ENCODE peak calls at places on chromosomes 11 and 22, in four cellular contexts. C is Panc1, M is HepG2, B is K562. X is an unnamed sample.

GRCh38 chr11:125071831-125072209 is 8.7 kb downstream of the SLC37A2 start:
- DNase-seq in C (no peak), B (no peak), M (no peak), X (no peak)

GRCh38 chr11:17828311-17828751 is 93.8 kb downstream of the KCNC1 start:
- DNase-seq in M (no peak), B (no peak), C (no peak), X (no peak)

GRCh38 chr22:44400763-44401060 is 88.0 kb upstream of the SHISAL1 start:
- DNase-seq in M (no peak), C (no peak), B (no peak), X (no peak)

GRCh38 chr22:33579448-33580093 is 340.7 kb downstream of the LARGE1 start:
- DNase-seq in M (peak), C (peak), B (peak), X (peak)

GRCh38 chr11:126132319-126132718 is 69.7 kb upstream of the CDON start:
- DNase-seq in C (no peak), M (no peak), B (no peak), X (peak)

GRCh38 chr11:1889527-1889930 is 2.2 kb downstream of the PRR33 start:
- DNase-seq in M (no peak), C (no peak), B (no peak), X (no peak)

GRCh38 chr11:16169541-16169940 is 186.8 kb downstream of the SOX6 start:
- DNase-seq in C (no peak), M (no peak), B (no peak), X (no peak)

GRCh38 chr11:130217632-130218031 is 58.0 kb downstream of the ST14 start:
- DNase-seq in M (no peak), B (no peak), C (no peak), X (no peak)

GRCh38 chr11:86811637-86812321 is 11.4 kb downstream of the PRSS23 start:
- DNase-seq in M (no peak), B (no peak), C (no peak), X (peak)

GRCh38 chr11:363948-364761 is 5.1 kb upstream of the B4GALNT4 start:
- DNase-seq in M (peak), C (peak), B (no peak), X (peak)

GRCh38 chr22:48347311-48347710 is 1480.4 kb downstream of the BRD1 start:
- DNase-seq in C (no peak), B (no peak), M (no peak), X (no peak)

GRCh38 chr11:78560826-78561484 is 13.7 kb downstream of the NARS2 start:
- DNase-seq in M (peak), B (no peak), C (no peak), X (no peak)

GRCh38 chr22:16601437-16602223 is 9.0 kb upstream of the CCT8L2 start:
- DNase-seq in B (peak), C (no peak), M (no peak), X (no peak)

GRCh38 chr11:1504581-1505290 is 18.2 kb upstream of the MOB2 start:
- DNase-seq in C (no peak), M (no peak), B (no peak), X (no peak)

GRCh38 chr22:39689421-39689820 is 118.9 kb downstream of the CACNA1I start:
- DNase-seq in B (no peak), M (no peak), C (no peak), X (no peak)
- TF ChIP-seq TCF7L2 in B (no peak), M (no peak), C (no peak), X (no peak)

GRCh38 chr22:35257321-35258143 is at the start of gene HMGXB4:
- DNase-seq in M (peak), C (no peak), B (peak), X (peak)
- TF ChIP-seq POLR2AphosphoS5 in M (peak), C (peak), B (peak), X (peak)

DNA sequence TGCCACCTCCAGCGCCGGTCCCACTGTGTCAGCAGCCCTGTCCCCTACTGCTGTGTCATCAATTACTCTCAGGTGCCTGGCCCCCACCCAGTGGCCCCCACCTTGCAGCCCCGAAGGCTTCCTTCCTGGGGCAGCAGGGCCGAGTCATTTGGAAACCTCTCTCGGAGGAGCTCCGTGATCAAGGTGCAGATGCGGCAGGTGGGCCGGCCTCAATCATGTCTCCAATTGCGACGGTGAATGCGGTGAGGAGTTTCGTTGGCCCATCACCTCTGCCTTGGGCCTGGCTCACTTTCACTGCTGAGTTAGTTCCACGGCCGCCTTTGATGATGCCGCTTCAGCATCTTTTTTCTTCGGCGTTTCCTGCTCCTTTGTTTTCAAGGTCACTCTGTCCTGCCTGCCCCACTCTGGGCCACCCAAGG is 11.3 kb upstream of the CXCR5 start:
- DNase-seq in C (no peak), B (no peak), M (no peak), X (no peak)
- TF ChIP-seq SIN3A in C (no peak), B (no peak), M (no peak), X (no peak)

DNA sequence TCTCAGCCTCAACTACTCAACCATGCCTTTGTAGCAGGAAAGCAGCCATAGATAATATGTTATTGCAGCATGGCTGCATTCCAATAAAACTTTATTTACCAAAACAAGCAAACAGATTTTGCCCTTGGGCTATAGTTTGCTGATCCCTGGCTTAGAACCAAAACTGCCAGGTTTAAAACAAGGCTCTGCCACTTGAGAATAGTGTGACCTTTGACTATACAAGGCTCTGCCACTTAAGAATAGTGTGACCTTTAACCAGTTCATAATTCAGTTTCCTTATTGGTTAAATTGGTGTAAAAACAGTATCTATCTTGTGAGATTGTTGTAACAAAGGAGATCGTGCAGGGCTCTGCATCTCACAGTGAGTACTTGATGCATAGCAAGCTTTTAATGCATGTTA is 217.3 kb upstream of the MTNR1B start:
- DNase-seq in B (no peak), C (no peak), M (no peak), X (no peak)
- TF ChIP-seq TCF7L2 in B (no peak), C (no peak), M (no peak), X (no peak)

GRCh38 chr22:41523464-41524221 is 20.6 kb downstream of the POLR3H start:
- DNase-seq in B (peak), M (no peak), C (no peak), X (no peak)
- TF ChIP-seq POLR2AphosphoS5 in B (peak), M (no peak), C (peak), X (no peak)

DNA sequence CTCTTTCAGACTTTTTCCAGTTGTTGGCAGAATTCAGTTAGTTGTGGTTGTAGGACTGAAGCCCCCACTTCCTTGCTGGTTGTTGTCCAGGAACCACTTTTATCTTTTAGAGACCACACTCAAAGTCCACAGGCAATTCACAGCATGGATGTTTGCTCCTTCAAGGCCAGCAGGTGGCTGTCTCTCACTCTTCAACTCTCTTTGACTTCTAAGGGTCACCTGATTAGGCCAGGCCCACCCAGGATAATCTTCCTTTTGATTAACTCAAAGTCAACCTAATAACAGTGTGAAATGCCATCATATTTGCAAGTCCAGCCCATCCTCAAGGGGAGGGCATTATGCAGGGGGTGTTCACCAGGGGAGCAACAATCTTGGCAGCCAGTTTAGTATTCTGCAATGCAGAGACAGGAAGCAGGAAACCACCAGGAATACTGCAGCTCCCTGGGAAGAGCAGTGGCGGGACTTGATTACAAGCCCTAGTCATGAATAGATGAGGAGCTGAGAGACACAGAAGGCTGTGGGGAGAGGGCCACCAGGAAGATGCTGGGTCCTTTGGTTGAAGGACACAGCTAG is 52.4 kb downstream of the LRRC74B start:
- DNase-seq in M (no peak), C (no peak), B (no peak), X (peak)
- TF ChIP-seq SIN3A in M (no peak), C (no peak), B (no peak), X (no peak)